ENCODE peak calls at places on chromosome 10, in seven cellular contexts. S is Calu3; H is CD8-positive, alpha-beta T cell; L is fibroblast of mammary gland; B is left lung; N is fibroblast of pulmonary artery; Q is suprapubic skin. F is an unnamed sample.

GRCh38 chr10:89245802-89246201 is 5.8 kb downstream of the LIPA start:
- DNase-seq in L (no peak), B (no peak), Q (no peak), S (no peak), N (no peak), H (no peak), F (no peak)

GRCh38 chr10:91907914-91908357 is 1.4 kb downstream of the FGFBP3 start:
- DNase-seq in B (no peak), S (no peak), Q (no peak), N (no peak), H (no peak), L (no peak), F (no peak)

GRCh38 chr10:553233-553632 is 136.2 kb downstream of the DIP2C start:
- DNase-seq in L (no peak), B (no peak), S (no peak), N (no peak), Q (no peak), H (no peak), F (no peak)

GRCh38 chr10:117807441-117807840 is 239.3 kb downstream of the RAB11FIP2 start:
- DNase-seq in N (no peak), L (no peak), H (no peak), B (no peak), S (no peak), Q (no peak), F (no peak)

GRCh38 chr10:13528875-13529713 is at the start of gene BEND7:
- DNase-seq in L (no peak), N (peak), S (peak), Q (no peak), B (peak), H (no peak), F (peak)

GRCh38 chr10:74189999-74190421 is 39.0 kb downstream of the ADK start:
- DNase-seq in B (no peak), Q (no peak), S (peak), N (peak), H (no peak), L (peak), F (peak)

GRCh38 chr10:85527610-85528317 is 838.8 kb downstream of the GRID1 start:
- DNase-seq in Q (no peak), H (no peak), B (no peak), L (peak), N (peak), S (no peak), F (no peak)

GRCh38 chr10:44510716-44511115 is 125.8 kb upstream of the CXCL12 start:
- DNase-seq in B (no peak), S (no peak), Q (no peak), N (peak), H (no peak), L (peak), F (no peak)

GRCh38 chr10:33136781-33137180 is 178.8 kb upstream of the ITGB1 start:
- DNase-seq in H (no peak), Q (peak), N (no peak), S (peak), B (no peak), L (peak), F (peak)

GRCh38 chr10:72353963-72354355 is 760 bp downstream of the DNAJB12 start:
- DNase-seq in B (peak), Q (no peak), S (no peak), H (no peak), N (peak), L (peak), F (no peak)

GRCh38 chr10:91210435-91210834 is 10.0 kb upstream of the PCGF5 start:
- DNase-seq in N (no peak), L (no peak), B (no peak), S (peak), H (no peak), Q (no peak), F (no peak)

GRCh38 chr10:29585488-29585976 is 49.2 kb downstream of the SVIL start:
- DNase-seq in S (no peak), Q (no peak), H (no peak), L (no peak), N (no peak), B (no peak), F (peak)

GRCh38 chr10:103915794-103916193 is 2.2 kb downstream of the STN1 start:
- DNase-seq in N (no peak), H (no peak), L (no peak), S (no peak), B (no peak), Q (no peak), F (no peak)

GRCh38 chr10:97050205-97050745 is 135.5 kb downstream of the SLIT1 start:
- DNase-seq in H (no peak), Q (no peak), L (no peak), N (no peak), B (no peak), S (no peak), F (no peak)

GRCh38 chr10:132326925-132327324 is 5.1 kb upstream of the LRRC27 start:
- DNase-seq in L (no peak), H (no peak), Q (no peak), S (no peak), N (no peak), B (no peak), F (no peak)

GRCh38 chr10:88565072-88565471 is 18.0 kb downstream of the RNLS start:
- DNase-seq in H (no peak), S (no peak), B (no peak), L (peak), Q (no peak), N (peak), F (peak)

GRCh38 chr10:99331207-99331803 is 2.1 kb downstream of the CNNM1 start:
- DNase-seq in L (peak), H (no peak), Q (no peak), N (peak), S (no peak), B (no peak), F (peak)

GRCh38 chr10:1047937-1048336 is 982 bp downstream of the IDI1 start:
- DNase-seq in Q (no peak), N (no peak), H (no peak), S (peak), L (no peak), B (no peak), F (peak)

GRCh38 chr10:86178401-86179142 is 188.0 kb downstream of the GRID1 start:
- DNase-seq in Q (peak), B (no peak), S (peak), L (no peak), H (no peak), N (no peak), F (no peak)

GRCh38 chr10:15084502-15084922 is 4.1 kb downstream of the ACBD7 start:
- DNase-seq in L (peak), B (no peak), H (no peak), Q (no peak), S (peak), N (peak), F (peak)

GRCh38 chr10:20978617-20979016 is 81.5 kb upstream of the NEBL start:
- DNase-seq in L (no peak), B (no peak), N (no peak), H (no peak), Q (no peak), S (no peak), F (no peak)

GRCh38 chr10:24503627-24504320 is 219.9 kb downstream of the ARHGAP21 start:
- DNase-seq in L (peak), N (peak), B (no peak), Q (no peak), S (peak), H (no peak), F (peak)

GRCh38 chr10:100656479-100656878 is 88.9 kb upstream of the PAX2 start:
- DNase-seq in N (peak), L (peak), S (peak), B (peak), Q (no peak), H (no peak), F (no peak)

GRCh38 chr10:61588770-61589211 is 73.9 kb upstream of the CABCOCO1 start:
- DNase-seq in H (no peak), L (peak), S (no peak), Q (no peak), B (no peak), N (no peak), F (peak)

GRCh38 chr10:71481746-71482410 is 85.2 kb downstream of the CDH23 start:
- DNase-seq in B (no peak), H (no peak), Q (no peak), N (no peak), L (no peak), S (no peak), F (no peak)

GRCh38 chr10:94042001-94042813 is 48.5 kb downstream of the PLCE1 start:
- DNase-seq in N (peak), S (peak), H (no peak), B (no peak), L (peak), Q (no peak), F (peak)

GRCh38 chr10:21954132-21954531 is 49.4 kb downstream of the DNAJC1 start:
- DNase-seq in L (no peak), H (no peak), S (no peak), Q (no peak), N (no peak), B (no peak), F (no peak)

GRCh38 chr10:102188298-102188940 is 36.2 kb downstream of the NOLC1 start:
- DNase-seq in H (no peak), L (no peak), Q (no peak), S (peak), B (no peak), N (no peak), F (no peak)

GRCh38 chr10:51006686-51007085 is 67.6 kb upstream of the PRKG1 start:
- DNase-seq in H (no peak), S (no peak), N (no peak), L (no peak), B (no peak), Q (no peak), F (no peak)

GRCh38 chr10:93152136-93152535 is 78.4 kb downstream of the CYP26A1 start:
- DNase-seq in H (no peak), B (no peak), L (peak), S (no peak), Q (no peak), N (peak), F (peak)

GRCh38 chr10:101019440-101019703 is 11.6 kb downstream of the PDZD7 start:
- DNase-seq in H (no peak), S (no peak), Q (no peak), B (no peak), N (no peak), L (no peak), F (no peak)

GRCh38 chr10:58175990-58176910 is 91.4 kb downstream of the IPMK start:
- DNase-seq in H (no peak), S (no peak), N (peak), L (peak), B (no peak), Q (no peak), F (no peak)

GRCh38 chr10:117047947-117048346 is 43.0 kb upstream of the SHTN1 start:
- DNase-seq in L (no peak), S (no peak), Q (no peak), H (no peak), N (no peak), B (no peak), F (no peak)

GRCh38 chr10:35412900-35413491 is 76.7 kb downstream of the CCNY start:
- DNase-seq in Q (no peak), B (no peak), L (peak), H (no peak), S (no peak), N (peak), F (no peak)

GRCh38 chr10:126243976-126244375 is 144.3 kb downstream of the ADAM12 start:
- DNase-seq in S (no peak), L (peak), B (no peak), H (no peak), N (peak), Q (no peak), F (peak)

GRCh38 chr10:124677871-124678565 is 66.2 kb downstream of the FAM53B start:
- DNase-seq in H (no peak), S (no peak), B (peak), N (peak), Q (no peak), L (peak), F (peak)
- TF ChIP-seq CTCF in H (no peak), S (no peak), B (no peak), N (no peak), Q (no peak), L (no peak), F (no peak)

GRCh38 chr10:79002336-79002735 is 66.4 kb upstream of the ZMIZ1 start:
- DNase-seq in N (no peak), H (no peak), L (no peak), Q (no peak), B (no peak), S (no peak), F (no peak)
- TF ChIP-seq CTCF in N (no peak), H (no peak), L (no peak), Q (no peak), B (no peak), S (no peak), F (no peak)

GRCh38 chr10:49415846-49416245 is 20.0 kb upstream of the DRGX start:
- DNase-seq in B (no peak), L (no peak), Q (no peak), N (no peak), H (no peak), S (no peak), F (no peak)

GRCh38 chr10:49417311-49418052 is 21.6 kb upstream of the DRGX start:
- DNase-seq in H (no peak), S (no peak), Q (no peak), N (no peak), L (no peak), B (peak), F (no peak)

GRCh38 chr10:49419005-49419404 is 23.1 kb upstream of the DRGX start:
- DNase-seq in Q (no peak), N (no peak), L (no peak), H (no peak), B (no peak), S (peak), F (no peak)

GRCh38 chr10:49418053-49418326 is 22.1 kb upstream of the DRGX start:
- DNase-seq in N (no peak), H (no peak), Q (no peak), S (no peak), B (no peak), L (no peak), F (no peak)

GRCh38 chr10:49418328-49418727 is 22.4 kb upstream of the DRGX start:
- DNase-seq in L (no peak), H (no peak), B (no peak), N (no peak), S (no peak), Q (no peak), F (no peak)
- TF ChIP-seq CTCF in L (no peak), H (no peak), B (no peak), N (no peak), S (peak), Q (no peak), F (no peak)

GRCh38 chr10:109126541-109126940 is 796.8 kb downstream of the XPNPEP1 start:
- DNase-seq in N (no peak), S (no peak), B (no peak), L (no peak), Q (no peak), H (no peak), F (no peak)

GRCh38 chr10:109127363-109127762 is 795.9 kb downstream of the XPNPEP1 start:
- DNase-seq in S (no peak), Q (no peak), B (no peak), N (no peak), H (no peak), L (no peak), F (no peak)

DNA sequence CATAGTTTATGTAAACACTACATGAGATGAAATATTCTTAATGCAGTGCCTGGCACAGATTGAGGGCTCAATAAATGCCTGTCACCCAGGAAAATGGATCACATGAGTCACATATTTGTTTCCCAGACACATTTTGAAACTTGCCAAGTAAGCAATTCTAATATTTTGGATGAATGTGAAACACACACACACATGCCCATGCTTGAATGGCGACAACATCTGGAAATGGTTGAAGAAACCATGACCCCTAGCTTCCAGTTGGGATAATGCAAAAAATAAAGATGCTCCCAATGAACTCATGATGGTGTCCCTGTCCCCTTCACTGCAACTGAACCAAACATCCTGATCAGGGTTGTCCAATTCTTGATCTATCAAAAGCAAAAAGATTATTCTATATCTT is 797.3 kb downstream of the XPNPEP1 start:
- DNase-seq in N (no peak), Q (no peak), H (no peak), B (no peak), S (no peak), L (peak), F (no peak)
- TF ChIP-seq CTCF in N (no peak), Q (no peak), H (no peak), B (no peak), S (no peak), L (no peak), F (no peak)

GRCh38 chr10:113216068-113216467 is 266.0 kb downstream of the TCF7L2 start:
- DNase-seq in S (no peak), B (no peak), Q (no peak), L (no peak), H (no peak), N (no peak), F (no peak)
- TF ChIP-seq CTCF in S (no peak), B (no peak), Q (no peak), L (no peak), H (no peak), N (no peak), F (no peak)

GRCh38 chr10:31322647-31323046 is 3.6 kb downstream of the ZEB1 start:
- DNase-seq in H (no peak), N (peak), Q (no peak), S (no peak), B (no peak), L (peak), F (peak)
- TF ChIP-seq CTCF in H (no peak), N (peak), Q (no peak), S (no peak), B (no peak), L (peak), F (peak)

DNA sequence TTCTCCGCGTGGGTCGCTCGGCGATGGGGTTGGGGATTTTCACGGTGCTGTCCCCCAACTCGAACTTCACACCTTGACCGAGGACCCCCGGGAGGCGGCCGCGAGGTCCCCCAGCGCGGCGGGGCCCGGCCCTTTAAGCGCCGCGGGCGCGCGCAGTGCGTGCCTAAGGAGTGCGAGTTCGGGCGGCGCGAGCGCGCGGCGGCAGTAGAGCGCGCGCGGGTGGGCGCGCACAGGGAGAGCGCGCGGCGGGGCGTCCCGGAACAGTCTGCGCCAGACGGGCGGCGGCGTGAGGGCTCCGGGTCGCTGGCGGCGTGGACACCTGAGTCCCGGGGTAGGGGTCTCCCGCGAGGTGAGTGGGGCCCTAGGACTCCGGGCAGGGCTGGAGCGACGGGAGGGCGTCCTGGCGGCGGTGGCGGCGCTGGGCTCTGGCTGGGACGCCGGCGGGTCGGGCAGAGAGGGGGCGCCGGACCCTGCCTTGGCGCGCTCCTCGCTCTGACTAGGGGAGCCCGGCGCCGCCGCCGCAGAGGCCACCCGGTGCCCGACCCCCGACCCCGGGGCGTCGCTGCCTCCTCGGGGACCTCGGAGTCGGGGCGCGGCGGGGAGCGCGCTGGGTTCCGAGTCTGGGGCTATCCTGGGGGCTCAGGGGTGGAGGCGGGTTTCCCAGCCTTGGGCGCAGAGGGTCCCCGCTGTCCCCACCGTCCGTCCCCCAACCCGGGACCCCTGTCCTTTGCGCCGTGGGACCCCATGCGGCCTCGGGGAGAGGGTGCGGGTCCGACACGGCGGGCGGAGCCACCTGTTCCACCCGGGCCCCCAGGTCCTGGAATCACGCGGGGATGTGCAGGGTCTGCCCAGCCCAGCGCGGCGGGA is at the start of gene PROSER2:
- DNase-seq in B (peak), Q (no peak), S (peak), L (peak), N (peak), H (no peak), F (peak)
- TF ChIP-seq CTCF in B (no peak), Q (no peak), S (no peak), L (no peak), N (no peak), H (no peak), F (no peak)

GRCh38 chr10:120666311-120666710 is 184.9 kb upstream of the WDR11 start:
- DNase-seq in S (no peak), Q (no peak), L (no peak), H (no peak), B (no peak), N (no peak), F (no peak)
- TF ChIP-seq CTCF in S (no peak), Q (no peak), L (no peak), H (no peak), B (no peak), N (no peak), F (no peak)

GRCh38 chr10:6203331-6204062 is 765 bp downstream of the PFKFB3 start:
- DNase-seq in Q (no peak), N (peak), H (peak), S (peak), B (peak), L (peak), F (peak)
- TF ChIP-seq CTCF in Q (peak), N (no peak), H (no peak), S (peak), B (no peak), L (no peak), F (peak)

F was measured in foreskin fibroblast.